ENCODE peak calls at places on chromosome 16, in seven cellular contexts. F, S, Q, E, Z, P and G are unnamed samples.

GRCh38 chr16:13307255-13307654 is 405.9 kb downstream of the SHISA9 start:
- DNase-seq in F (no peak), S (no peak), Q (no peak), E (no peak), Z (no peak), P (no peak), G (no peak)

GRCh38 chr16:2277466-2278271 is 9.7 kb upstream of the RNPS1 start:
- DNase-seq in F (no peak), S (no peak), Q (no peak), E (no peak), Z (no peak), P (no peak), G (peak)

GRCh38 chr16:5025171-5025632 is 8.5 kb downstream of the NAGPA start:
- DNase-seq in F (no peak), S (peak), Q (peak), E (peak), Z (peak), P (no peak), G (no peak)

GRCh38 chr16:88920618-88921602 is 54.5 kb upstream of the PABPN1L start:
- DNase-seq in F (no peak), S (no peak), Q (no peak), E (no peak), Z (no peak), P (no peak), G (no peak)

GRCh38 chr16:1466968-1467521 is 7.8 kb downstream of the CLCN7 start:
- DNase-seq in F (no peak), S (no peak), Q (no peak), E (no peak), Z (no peak), P (no peak), G (peak)

GRCh38 chr16:51734220-51734619 is 583.1 kb upstream of the SALL1 start:
- DNase-seq in F (no peak), S (no peak), Q (no peak), E (no peak), Z (no peak), P (no peak), G (no peak)

GRCh38 chr16:84879569-84880487 is 60.0 kb downstream of the CRISPLD2 start:
- DNase-seq in F (no peak), S (no peak), Q (no peak), E (no peak), Z (no peak), P (no peak), G (no peak)

GRCh38 chr16:75320435-75320834 is 69.0 kb upstream of the BCAR1 start:
- DNase-seq in F (no peak), S (peak), Q (peak), E (no peak), Z (peak), P (no peak), G (no peak)

GRCh38 chr16:69321080-69321479 is 9.3 kb downstream of the PDF start:
- DNase-seq in F (no peak), S (no peak), Q (no peak), E (no peak), Z (no peak), P (no peak), G (peak)

GRCh38 chr16:3576211-3576610 is 992 bp downstream of the NLRC3 start:
- DNase-seq in F (no peak), S (no peak), Q (no peak), E (no peak), Z (no peak), P (no peak), G (no peak)

GRCh38 chr16:86498155-86498651 is 12.1 kb upstream of the FOXF1 start:
- DNase-seq in F (no peak), S (no peak), Q (no peak), E (no peak), Z (no peak), P (no peak), G (no peak)

GRCh38 chr16:88535181-88535856 is 34.9 kb upstream of the ZC3H18 start:
- DNase-seq in F (no peak), S (no peak), Q (no peak), E (no peak), Z (no peak), P (no peak), G (no peak)

GRCh38 chr16:72846594-72846993 is 201.3 kb downstream of the ZFHX3 start:
- DNase-seq in F (no peak), S (no peak), Q (no peak), E (no peak), Z (no peak), P (no peak), G (no peak)

GRCh38 chr16:69711115-69711740 is 15.1 kb downstream of the NQO1 start:
- DNase-seq in F (no peak), S (peak), Q (no peak), E (no peak), Z (no peak), P (no peak), G (no peak)

GRCh38 chr16:10664720-10665126 is 30.0 kb downstream of the TEKT5 start:
- DNase-seq in F (no peak), S (no peak), Q (no peak), E (no peak), Z (no peak), P (no peak), G (no peak)

GRCh38 chr16:81548901-81549546 is 104.4 kb downstream of the CMIP start:
- DNase-seq in F (peak), S (no peak), Q (no peak), E (no peak), Z (no peak), P (no peak), G (no peak)

GRCh38 chr16:2791174-2791573 is 3.8 kb upstream of the PRSS33 start:
- DNase-seq in F (no peak), S (no peak), Q (no peak), E (no peak), Z (no peak), P (no peak), G (peak)

GRCh38 chr16:25586826-25587225 is 104.9 kb upstream of the HS3ST4 start:
- DNase-seq in F (no peak), S (no peak), Q (no peak), E (no peak), Z (no peak), P (no peak), G (no peak)

GRCh38 chr16:23059433-23059832 is 89.8 kb downstream of the USP31 start:
- DNase-seq in F (no peak), S (no peak), Q (no peak), E (no peak), Z (no peak), P (no peak), G (no peak)

GRCh38 chr16:51062039-51062438 is 89.0 kb downstream of the SALL1 start:
- DNase-seq in F (no peak), S (no peak), Q (no peak), E (no peak), Z (no peak), P (no peak), G (no peak)

GRCh38 chr16:89358030-89359005 is 132.0 kb downstream of the ANKRD11 start:
- DNase-seq in F (no peak), S (no peak), Q (no peak), E (no peak), Z (no peak), P (no peak), G (no peak)

GRCh38 chr16:24645739-24646645 is 83.5 kb upstream of the TNRC6A start:
- DNase-seq in F (no peak), S (no peak), Q (no peak), E (no peak), Z (no peak), P (peak), G (no peak)

GRCh38 chr16:27177031-27177774 is 26.1 kb upstream of the KDM8 start:
- DNase-seq in F (no peak), S (no peak), Q (no peak), E (no peak), Z (no peak), P (peak), G (no peak)

GRCh38 chr16:9633844-9634243 is 542.4 kb downstream of the HAPSTR1 start:
- DNase-seq in F (no peak), S (no peak), Q (no peak), E (no peak), Z (no peak), P (no peak), G (no peak)

GRCh38 chr16:60686824-60687223 is 1349.4 kb downstream of the CDH8 start:
- DNase-seq in F (no peak), S (no peak), Q (no peak), E (peak), Z (no peak), P (no peak), G (no peak)

GRCh38 chr16:51845586-51845985 is 694.5 kb upstream of the SALL1 start:
- DNase-seq in F (no peak), S (no peak), Q (no peak), E (no peak), Z (no peak), P (no peak), G (no peak)

GRCh38 chr16:20611350-20611902 is 35.3 kb upstream of the ACSM2B start:
- DNase-seq in F (no peak), S (peak), Q (no peak), E (no peak), Z (no peak), P (no peak), G (no peak)

GRCh38 chr16:88383401-88384221 is 852 bp downstream of the ZNF469 start:
- DNase-seq in F (peak), S (no peak), Q (peak), E (no peak), Z (peak), P (peak), G (peak)

GRCh38 chr16:67391424-67392300 is 1.6 kb downstream of the TPPP3 start:
- DNase-seq in F (no peak), S (peak), Q (no peak), E (no peak), Z (peak), P (no peak), G (no peak)

GRCh38 chr16:49623501-49624266 is 232.2 kb downstream of the ZNF423 start:
- DNase-seq in F (no peak), S (no peak), Q (no peak), E (no peak), Z (peak), P (no peak), G (no peak)

GRCh38 chr16:3059041-3059722 is 6.3 kb upstream of the IL32 start:
- DNase-seq in F (peak), S (peak), Q (peak), E (peak), Z (peak), P (peak), G (no peak)

GRCh38 chr16:30948087-30948955 is 547 bp upstream of the ORAI3 start:
- DNase-seq in F (peak), S (peak), Q (peak), E (peak), Z (peak), P (peak), G (peak)

GRCh38 chr16:50861926-50862325 is 120.0 kb downstream of the CYLD start:
- DNase-seq in F (no peak), S (no peak), Q (no peak), E (no peak), Z (peak), P (no peak), G (no peak)

GRCh38 chr16:89191033-89191900 is 9.1 kb downstream of the SLC22A31 start:
- DNase-seq in F (peak), S (no peak), Q (no peak), E (no peak), Z (peak), P (no peak), G (no peak)

GRCh38 chr16:75341934-75342811 is 90.7 kb upstream of the BCAR1 start:
- DNase-seq in F (no peak), S (no peak), Q (no peak), E (no peak), Z (no peak), P (no peak), G (no peak)

GRCh38 chr16:71916397-71916920 is 21.1 kb downstream of the IST1 start:
- DNase-seq in F (no peak), S (no peak), Q (no peak), E (no peak), Z (no peak), P (no peak), G (no peak)

GRCh38 chr16:85699628-85700027 is 10.9 kb upstream of the GINS2 start:
- DNase-seq in F (no peak), S (peak), Q (peak), E (no peak), Z (no peak), P (no peak), G (no peak)

GRCh38 chr16:54281535-54282201 is 4.9 kb downstream of the IRX3 start:
- DNase-seq in F (peak), S (no peak), Q (peak), E (no peak), Z (peak), P (no peak), G (no peak)